ENCODE peak calls at places on chromosomes 3 and 15, in eight cellular contexts. One of them, this sample, is unnamed.

GRCh38 chr3:27533718-27534578 is 49.8 kb upstream of the SLC4A7 start:
- DNase-seq in cardiac muscle cell: no peak
- DNase-seq in esophagus squamous epithelium: no peak
- DNase-seq in neural crest cell: no peak
- DNase-seq in tibial nerve: peak; percentile 36
- DNase-seq in mesothelial cell of epicardium: no peak
- DNase-seq in WTC11: peak; percentile 77
- DNase-seq in fibroblast of mammary gland: peak; percentile 100
- DNase-seq in this sample: no peak

GRCh38 chr3:146256851-146257486 is 6.1 kb upstream of the PLSCR4 start:
- DNase-seq in cardiac muscle cell: no peak
- DNase-seq in esophagus squamous epithelium: no peak
- DNase-seq in neural crest cell: no peak
- DNase-seq in tibial nerve: no peak
- DNase-seq in mesothelial cell of epicardium: no peak
- DNase-seq in WTC11: no peak
- DNase-seq in fibroblast of mammary gland: peak; percentile 15
- DNase-seq in this sample: no peak

GRCh38 chr3:112847692-112848091 is 1.0 kb upstream of the CD200R1L start:
- DNase-seq in cardiac muscle cell: no peak
- DNase-seq in esophagus squamous epithelium: no peak
- DNase-seq in neural crest cell: no peak
- DNase-seq in tibial nerve: no peak
- DNase-seq in mesothelial cell of epicardium: no peak
- DNase-seq in WTC11: no peak
- DNase-seq in fibroblast of mammary gland: no peak
- DNase-seq in this sample: no peak

GRCh38 chr15:100787567-100787941 is 92.1 kb upstream of the ALDH1A3 start:
- DNase-seq in cardiac muscle cell: no peak
- DNase-seq in esophagus squamous epithelium: no peak
- DNase-seq in neural crest cell: no peak
- DNase-seq in tibial nerve: no peak
- DNase-seq in mesothelial cell of epicardium: no peak
- DNase-seq in WTC11: peak; percentile 10
- DNase-seq in fibroblast of mammary gland: no peak
- DNase-seq in this sample: no peak

GRCh38 chr3:53818221-53819162 is 27.7 kb downstream of the CHDH start:
- DNase-seq in cardiac muscle cell: no peak
- DNase-seq in esophagus squamous epithelium: no peak
- DNase-seq in neural crest cell: no peak
- DNase-seq in tibial nerve: no peak
- DNase-seq in mesothelial cell of epicardium: no peak
- DNase-seq in WTC11: no peak
- DNase-seq in fibroblast of mammary gland: no peak
- DNase-seq in this sample: no peak

GRCh38 chr15:40309344-40309862 is 1.7 kb upstream of the PLCB2 start:
- DNase-seq in cardiac muscle cell: no peak
- DNase-seq in esophagus squamous epithelium: no peak
- DNase-seq in neural crest cell: no peak
- DNase-seq in tibial nerve: no peak
- DNase-seq in mesothelial cell of epicardium: no peak
- DNase-seq in WTC11: no peak
- DNase-seq in fibroblast of mammary gland: no peak
- DNase-seq in this sample: no peak

GRCh38 chr15:31223478-31224350 is 102.9 kb upstream of the KLF13 start:
- DNase-seq in cardiac muscle cell: no peak
- DNase-seq in esophagus squamous epithelium: no peak
- DNase-seq in neural crest cell: no peak
- DNase-seq in tibial nerve: no peak
- DNase-seq in mesothelial cell of epicardium: no peak
- DNase-seq in WTC11: no peak
- DNase-seq in fibroblast of mammary gland: no peak
- DNase-seq in this sample: no peak

GRCh38 chr3:73484656-73485248 is 140.0 kb downstream of the PDZRN3 start:
- DNase-seq in cardiac muscle cell: no peak
- DNase-seq in esophagus squamous epithelium: no peak
- DNase-seq in neural crest cell: no peak
- DNase-seq in tibial nerve: no peak
- DNase-seq in mesothelial cell of epicardium: no peak
- DNase-seq in WTC11: peak; percentile 30
- DNase-seq in fibroblast of mammary gland: no peak
- DNase-seq in this sample: no peak

GRCh38 chr3:197008436-197009209 is 21.0 kb downstream of the MELTF start:
- DNase-seq in cardiac muscle cell: no peak
- DNase-seq in esophagus squamous epithelium: no peak
- DNase-seq in neural crest cell: no peak
- DNase-seq in tibial nerve: no peak
- DNase-seq in mesothelial cell of epicardium: no peak
- DNase-seq in WTC11: no peak
- DNase-seq in fibroblast of mammary gland: no peak
- DNase-seq in this sample: no peak

GRCh38 chr15:29103825-29104565 is 165.6 kb downstream of the NSMCE3 start:
- DNase-seq in cardiac muscle cell: peak; percentile 87
- DNase-seq in esophagus squamous epithelium: no peak
- DNase-seq in neural crest cell: peak; percentile 83
- DNase-seq in tibial nerve: peak; percentile 44
- DNase-seq in mesothelial cell of epicardium: peak; percentile 70
- DNase-seq in WTC11: peak; percentile 88
- DNase-seq in fibroblast of mammary gland: peak; percentile 70
- DNase-seq in this sample: no peak

GRCh38 chr3:149879872-149880271 is 66.9 kb downstream of the RNF13 start:
- DNase-seq in cardiac muscle cell: peak; percentile 78
- DNase-seq in esophagus squamous epithelium: no peak
- DNase-seq in neural crest cell: peak; percentile 59
- DNase-seq in tibial nerve: peak; percentile 58
- DNase-seq in mesothelial cell of epicardium: peak; percentile 33
- DNase-seq in WTC11: peak; percentile 63
- DNase-seq in fibroblast of mammary gland: peak; percentile 68
- DNase-seq in this sample: peak; percentile 44

GRCh38 chr3:142436936-142437585 is 10.8 kb downstream of the XRN1 start:
- DNase-seq in cardiac muscle cell: no peak
- DNase-seq in esophagus squamous epithelium: no peak
- DNase-seq in neural crest cell: no peak
- DNase-seq in tibial nerve: no peak
- DNase-seq in mesothelial cell of epicardium: no peak
- DNase-seq in WTC11: no peak
- DNase-seq in fibroblast of mammary gland: no peak
- DNase-seq in this sample: no peak

GRCh38 chr15:74318376-74319137 is 48.9 kb downstream of the CYP11A1 start:
- DNase-seq in cardiac muscle cell: no peak
- DNase-seq in esophagus squamous epithelium: no peak
- DNase-seq in neural crest cell: no peak
- DNase-seq in tibial nerve: no peak
- DNase-seq in mesothelial cell of epicardium: no peak
- DNase-seq in WTC11: no peak
- DNase-seq in fibroblast of mammary gland: no peak
- DNase-seq in this sample: no peak

GRCh38 chr3:151789853-151790463 is 24.0 kb upstream of the AADAC start:
- DNase-seq in cardiac muscle cell: no peak
- DNase-seq in esophagus squamous epithelium: no peak
- DNase-seq in neural crest cell: no peak
- DNase-seq in tibial nerve: no peak
- DNase-seq in mesothelial cell of epicardium: no peak
- DNase-seq in WTC11: no peak
- DNase-seq in fibroblast of mammary gland: peak; percentile 35
- DNase-seq in this sample: no peak

GRCh38 chr15:78638658-78639314 is 2.2 kb downstream of the CHRNB4 start:
- DNase-seq in cardiac muscle cell: peak; percentile 93
- DNase-seq in esophagus squamous epithelium: no peak
- DNase-seq in neural crest cell: peak; percentile 90
- DNase-seq in tibial nerve: peak; percentile 59
- DNase-seq in mesothelial cell of epicardium: peak; percentile 58
- DNase-seq in WTC11: peak; percentile 91
- DNase-seq in fibroblast of mammary gland: peak; percentile 38
- DNase-seq in this sample: peak; percentile 90

GRCh38 chr3:25831578-25831977 is 41.7 kb downstream of the OXSM start:
- DNase-seq in cardiac muscle cell: peak; percentile 41
- DNase-seq in esophagus squamous epithelium: no peak
- DNase-seq in neural crest cell: no peak
- DNase-seq in tibial nerve: no peak
- DNase-seq in mesothelial cell of epicardium: no peak
- DNase-seq in WTC11: no peak
- DNase-seq in fibroblast of mammary gland: peak; percentile 47
- DNase-seq in this sample: peak; percentile 14

GRCh38 chr15:95760508-95760907 is 570.0 kb upstream of the NR2F2 start:
- DNase-seq in cardiac muscle cell: peak; percentile 46
- DNase-seq in esophagus squamous epithelium: no peak
- DNase-seq in neural crest cell: peak; percentile 37
- DNase-seq in tibial nerve: no peak
- DNase-seq in mesothelial cell of epicardium: no peak
- DNase-seq in WTC11: peak; percentile 65
- DNase-seq in fibroblast of mammary gland: peak; percentile 21
- DNase-seq in this sample: no peak
- TF ChIP-seq CTCF in cardiac muscle cell: no peak
- TF ChIP-seq CTCF in esophagus squamous epithelium: no peak
- TF ChIP-seq CTCF in neural crest cell: no peak
- TF ChIP-seq CTCF in tibial nerve: no peak
- TF ChIP-seq CTCF in mesothelial cell of epicardium: no peak
- TF ChIP-seq CTCF in WTC11: no peak
- TF ChIP-seq CTCF in fibroblast of mammary gland: no peak
- TF ChIP-seq CTCF in this sample: no peak

DNA sequence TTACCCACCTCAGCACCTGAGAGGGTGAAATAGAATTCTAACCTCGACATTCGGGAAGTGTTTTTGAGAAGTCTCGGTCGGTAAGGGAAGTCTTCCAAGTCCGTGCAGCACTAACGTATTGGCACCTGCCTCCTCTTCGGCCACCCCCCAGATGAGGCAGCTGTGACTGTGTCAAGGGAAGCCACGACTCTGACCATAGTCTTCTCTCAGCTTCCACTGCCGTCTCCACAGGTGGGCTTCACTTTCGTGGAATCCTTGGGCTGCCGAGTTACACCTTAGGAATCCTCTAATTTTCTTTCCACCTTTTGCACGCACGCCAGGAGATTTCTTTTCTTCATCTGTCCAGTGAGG is 775 bp downstream of the CCNDBP1 start:
- DNase-seq in cardiac muscle cell: no peak
- DNase-seq in esophagus squamous epithelium: no peak
- DNase-seq in neural crest cell: no peak
- DNase-seq in tibial nerve: no peak
- DNase-seq in mesothelial cell of epicardium: no peak
- DNase-seq in WTC11: no peak
- DNase-seq in fibroblast of mammary gland: no peak
- DNase-seq in this sample: no peak
- TF ChIP-seq CTCF in cardiac muscle cell: no peak
- TF ChIP-seq CTCF in esophagus squamous epithelium: no peak
- TF ChIP-seq CTCF in neural crest cell: no peak
- TF ChIP-seq CTCF in tibial nerve: no peak
- TF ChIP-seq CTCF in mesothelial cell of epicardium: no peak
- TF ChIP-seq CTCF in WTC11: no peak
- TF ChIP-seq CTCF in fibroblast of mammary gland: no peak
- TF ChIP-seq CTCF in this sample: peak; percentile 12

GRCh38 chr3:79367066-79367465 is 400.7 kb downstream of the ROBO1 start:
- DNase-seq in cardiac muscle cell: no peak
- DNase-seq in esophagus squamous epithelium: no peak
- DNase-seq in neural crest cell: no peak
- DNase-seq in tibial nerve: no peak
- DNase-seq in mesothelial cell of epicardium: no peak
- DNase-seq in WTC11: no peak
- DNase-seq in fibroblast of mammary gland: peak; percentile 41
- DNase-seq in this sample: no peak

GRCh38 chr3:79358327-79358726 is 409.5 kb downstream of the ROBO1 start:
- DNase-seq in cardiac muscle cell: no peak
- DNase-seq in esophagus squamous epithelium: no peak
- DNase-seq in neural crest cell: no peak
- DNase-seq in tibial nerve: no peak
- DNase-seq in mesothelial cell of epicardium: no peak
- DNase-seq in WTC11: no peak
- DNase-seq in fibroblast of mammary gland: no peak
- DNase-seq in this sample: no peak

GRCh38 chr3:79364784-79365183 is 403.0 kb downstream of the ROBO1 start:
- DNase-seq in cardiac muscle cell: no peak
- DNase-seq in esophagus squamous epithelium: no peak
- DNase-seq in neural crest cell: no peak
- DNase-seq in tibial nerve: no peak
- DNase-seq in mesothelial cell of epicardium: no peak
- DNase-seq in WTC11: no peak
- DNase-seq in fibroblast of mammary gland: no peak
- DNase-seq in this sample: no peak

GRCh38 chr3:79366414-79366813 is 401.4 kb downstream of the ROBO1 start:
- DNase-seq in cardiac muscle cell: no peak
- DNase-seq in esophagus squamous epithelium: no peak
- DNase-seq in neural crest cell: no peak
- DNase-seq in tibial nerve: no peak
- DNase-seq in mesothelial cell of epicardium: no peak
- DNase-seq in WTC11: no peak
- DNase-seq in fibroblast of mammary gland: no peak
- DNase-seq in this sample: no peak

GRCh38 chr3:79361748-79362378 is 405.9 kb downstream of the ROBO1 start:
- DNase-seq in cardiac muscle cell: peak; percentile 73
- DNase-seq in esophagus squamous epithelium: no peak
- DNase-seq in neural crest cell: no peak
- DNase-seq in tibial nerve: no peak
- DNase-seq in mesothelial cell of epicardium: no peak
- DNase-seq in WTC11: no peak
- DNase-seq in fibroblast of mammary gland: peak; percentile 61
- DNase-seq in this sample: peak; percentile 36
- TF ChIP-seq CTCF in cardiac muscle cell: peak; percentile 71
- TF ChIP-seq CTCF in esophagus squamous epithelium: peak; percentile 50
- TF ChIP-seq CTCF in neural crest cell: peak; percentile 93
- TF ChIP-seq CTCF in tibial nerve: no peak
- TF ChIP-seq CTCF in mesothelial cell of epicardium: peak; percentile 79
- TF ChIP-seq CTCF in WTC11: peak; percentile 51
- TF ChIP-seq CTCF in fibroblast of mammary gland: peak; percentile 81
- TF ChIP-seq CTCF in this sample: peak; percentile 78

GRCh38 chr15:57079907-57080750 is 161.7 kb downstream of the TCF12 start:
- DNase-seq in cardiac muscle cell: no peak
- DNase-seq in esophagus squamous epithelium: no peak
- DNase-seq in neural crest cell: no peak
- DNase-seq in tibial nerve: no peak
- DNase-seq in mesothelial cell of epicardium: no peak
- DNase-seq in WTC11: no peak
- DNase-seq in fibroblast of mammary gland: no peak
- DNase-seq in this sample: no peak
- TF ChIP-seq CTCF in cardiac muscle cell: peak; percentile 6
- TF ChIP-seq CTCF in esophagus squamous epithelium: no peak
- TF ChIP-seq CTCF in neural crest cell: no peak
- TF ChIP-seq CTCF in tibial nerve: no peak
- TF ChIP-seq CTCF in mesothelial cell of epicardium: no peak
- TF ChIP-seq CTCF in WTC11: no peak
- TF ChIP-seq CTCF in fibroblast of mammary gland: peak; percentile 9
- TF ChIP-seq CTCF in this sample: no peak

GRCh38 chr3:36814776-36815175 is 50.4 kb upstream of the DCLK3 start:
- DNase-seq in cardiac muscle cell: no peak
- DNase-seq in esophagus squamous epithelium: no peak
- DNase-seq in neural crest cell: no peak
- DNase-seq in tibial nerve: no peak
- DNase-seq in mesothelial cell of epicardium: no peak
- DNase-seq in WTC11: no peak
- DNase-seq in fibroblast of mammary gland: no peak
- DNase-seq in this sample: no peak
- TF ChIP-seq CTCF in cardiac muscle cell: peak; percentile 32
- TF ChIP-seq CTCF in esophagus squamous epithelium: no peak
- TF ChIP-seq CTCF in neural crest cell: peak; percentile 52
- TF ChIP-seq CTCF in tibial nerve: no peak
- TF ChIP-seq CTCF in mesothelial cell of epicardium: no peak
- TF ChIP-seq CTCF in WTC11: peak; percentile 31
- TF ChIP-seq CTCF in fibroblast of mammary gland: peak; percentile 26
- TF ChIP-seq CTCF in this sample: peak; percentile 34

GRCh38 chr3:126939347-126939735 is 43.6 kb upstream of the PLXNA1 start:
- DNase-seq in cardiac muscle cell: peak; percentile 36
- DNase-seq in esophagus squamous epithelium: no peak
- DNase-seq in neural crest cell: no peak
- DNase-seq in tibial nerve: no peak
- DNase-seq in mesothelial cell of epicardium: no peak
- DNase-seq in WTC11: no peak
- DNase-seq in fibroblast of mammary gland: no peak
- DNase-seq in this sample: peak; percentile 48
- TF ChIP-seq CTCF in cardiac muscle cell: peak; percentile 9
- TF ChIP-seq CTCF in esophagus squamous epithelium: no peak
- TF ChIP-seq CTCF in neural crest cell: peak; percentile 25
- TF ChIP-seq CTCF in tibial nerve: no peak
- TF ChIP-seq CTCF in mesothelial cell of epicardium: no peak
- TF ChIP-seq CTCF in WTC11: no peak
- TF ChIP-seq CTCF in fibroblast of mammary gland: no peak
- TF ChIP-seq CTCF in this sample: peak; percentile 30

GRCh38 chr3:30567139-30567753 is 39.2 kb upstream of the TGFBR2 start:
- DNase-seq in cardiac muscle cell: peak; percentile 16
- DNase-seq in esophagus squamous epithelium: no peak
- DNase-seq in neural crest cell: no peak
- DNase-seq in tibial nerve: no peak
- DNase-seq in mesothelial cell of epicardium: no peak
- DNase-seq in WTC11: peak; percentile 16
- DNase-seq in fibroblast of mammary gland: no peak
- DNase-seq in this sample: no peak
- TF ChIP-seq CTCF in cardiac muscle cell: no peak
- TF ChIP-seq CTCF in esophagus squamous epithelium: no peak
- TF ChIP-seq CTCF in neural crest cell: no peak
- TF ChIP-seq CTCF in tibial nerve: no peak
- TF ChIP-seq CTCF in mesothelial cell of epicardium: no peak
- TF ChIP-seq CTCF in WTC11: no peak
- TF ChIP-seq CTCF in fibroblast of mammary gland: no peak
- TF ChIP-seq CTCF in this sample: no peak